ENCODE peak calls at places on chromosome 4, in four cellular contexts. H, D, U and I are unnamed samples.

GRCh38 chr4:89305028-89305427 is 2.6 kb downstream of the GPRIN3 start:
- DNase-seq in U (no peak), D (no peak), H (no peak), I (no peak)

GRCh38 chr4:188930822-188931221 is 791.6 kb downstream of the TRIML1 start:
- DNase-seq in U (no peak), D (no peak), H (peak; percentile 15), I (no peak)

GRCh38 chr4:184851200-184851541 is 25.4 kb upstream of the ACSL1 start:
- DNase-seq in H (no peak), D (no peak), U (no peak), I (no peak)

GRCh38 chr4:175536852-175537453 is 275.1 kb downstream of the GPM6A start:
- DNase-seq in U (peak; percentile 25), D (peak; percentile 17), H (peak; percentile 72), I (peak; percentile 73)

GRCh38 chr4:18689308-18689915 is 667.9 kb upstream of the LCORL start:
- DNase-seq in D (peak; percentile 27), U (peak; percentile 27), H (peak; percentile 44), I (no peak)

GRCh38 chr4:11426716-11427115 is 2.0 kb downstream of the HS3ST1 start:
- DNase-seq in D (no peak), H (no peak), U (no peak), I (no peak)

GRCh38 chr4:184279496-184280082 is 61.9 kb upstream of the ENPP6 start:
- DNase-seq in H (no peak), D (no peak), U (no peak), I (no peak)

GRCh38 chr4:48804584-48805301 is 24.7 kb upstream of the FRYL start:
- DNase-seq in D (no peak), U (no peak), H (no peak), I (no peak)

GRCh38 chr4:26145212-26145611 is 175.6 kb upstream of the RBPJ start:
- DNase-seq in H (no peak), D (no peak), U (no peak), I (no peak)

GRCh38 chr4:1246111-1246881 is 2.6 kb downstream of the CTBP1 start:
- DNase-seq in U (peak; percentile 23), H (no peak), D (no peak), I (peak; percentile 76)

GRCh38 chr4:169099775-169100180 is 89.7 kb upstream of the CBR4 start:
- DNase-seq in H (no peak), U (no peak), D (no peak), I (no peak)

GRCh38 chr4:8352368-8353157 is 83.0 kb downstream of the HTRA3 start:
- DNase-seq in U (no peak), H (no peak), D (no peak), I (no peak)

GRCh38 chr4:53863731-53864130 is 200.7 kb downstream of the CHIC2 start:
- DNase-seq in D (no peak), H (no peak), U (no peak), I (no peak)

GRCh38 chr4:137408527-137409177 is 123.6 kb downstream of the PCDH18 start:
- DNase-seq in U (no peak), D (no peak), H (no peak), I (peak; percentile 18)

GRCh38 chr4:151532001-151532708 is 123.2 kb downstream of the FHIP1A start:
- DNase-seq in H (no peak), U (no peak), D (no peak), I (no peak)

GRCh38 chr4:176584031-176584430 is 208.7 kb downstream of the VEGFC start:
- DNase-seq in U (no peak), H (no peak), D (no peak), I (no peak)

GRCh38 chr4:184534511-184535391 is 60.4 kb upstream of the IRF2 start:
- DNase-seq in U (no peak), D (no peak), H (no peak), I (no peak)

GRCh38 chr4:8229341-8229975 is 30.4 kb downstream of the SH3TC1 start:
- DNase-seq in H (no peak), U (no peak), D (no peak), I (no peak)

GRCh38 chr4:16896871-16897270 is 1.6 kb downstream of the LDB2 start:
- DNase-seq in U (no peak), H (no peak), D (no peak), I (no peak)

GRCh38 chr4:156298230-156298629 is 344.6 kb upstream of the CTSO start:
- DNase-seq in U (no peak), H (no peak), D (no peak), I (no peak)

GRCh38 chr4:16731776-16732380 is 166.6 kb downstream of the LDB2 start:
- DNase-seq in U (no peak), H (no peak), D (no peak), I (no peak)

GRCh38 chr4:134313591-134313990 is 112.0 kb upstream of the PABPC4L start:
- DNase-seq in U (no peak), D (no peak), H (no peak), I (no peak)

GRCh38 chr4:86368433-86368832 is 8.6 kb upstream of the MAPK10 start:
- DNase-seq in D (no peak), U (no peak), H (no peak), I (no peak)
- TF ChIP-seq JUND in D (no peak), U (no peak), H (no peak), I (no peak)

DNA sequence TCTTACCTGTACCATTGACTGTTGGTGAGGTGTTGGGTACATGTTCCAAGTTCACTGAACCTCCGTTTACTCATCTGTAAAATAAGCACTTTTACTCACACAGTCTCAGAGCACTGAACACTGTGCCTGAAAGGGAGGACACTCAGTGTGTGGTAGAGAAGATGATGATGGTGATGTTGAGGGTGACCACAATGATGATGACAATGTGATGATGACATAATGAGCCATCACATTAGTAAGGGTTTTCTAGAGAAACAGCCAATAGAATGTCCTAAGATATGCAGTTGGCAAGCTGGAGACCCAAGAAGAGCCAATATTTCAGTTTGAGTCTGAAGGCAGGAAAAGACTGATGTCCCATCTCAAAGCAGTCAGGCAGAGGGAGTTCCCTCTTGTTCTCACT is 315.4 kb upstream of the IGFBP7 start:
- DNase-seq in H (no peak), D (no peak), U (no peak), I (no peak)
- TF ChIP-seq JUND in H (no peak), D (no peak), U (no peak), I (no peak)

GRCh38 chr4:186144180-186144579 is 39.7 kb downstream of the FAM149A start:
- DNase-seq in H (no peak), D (no peak), U (peak; percentile 76), I (peak; percentile 49)
- TF ChIP-seq JUND in H (no peak), D (no peak), U (no peak), I (no peak)

DNA sequence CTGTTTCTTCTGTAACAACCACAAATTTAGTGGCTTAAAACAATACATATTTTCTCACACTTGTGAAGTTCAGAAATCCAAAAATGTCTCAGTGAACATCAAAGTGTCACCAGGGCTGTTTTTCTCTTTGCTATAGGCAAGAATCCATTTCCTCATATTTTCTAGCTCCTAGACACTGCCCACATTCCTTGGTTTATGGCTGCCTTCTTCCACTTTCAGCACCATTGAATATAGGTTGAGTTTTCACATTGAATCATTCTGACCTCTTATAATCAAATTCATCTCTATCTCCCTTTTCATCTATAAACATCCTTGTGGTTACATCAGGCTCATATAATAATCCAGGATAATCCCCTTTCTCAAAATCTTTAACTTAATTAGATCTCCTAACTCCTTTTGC is 37.0 kb upstream of the TACR3 start:
- DNase-seq in H (no peak), D (no peak), U (no peak), I (peak; percentile 62)
- TF ChIP-seq JUND in H (no peak), D (no peak), U (no peak), I (peak; percentile 43)

GRCh38 chr4:2964077-2964471 is 703 bp downstream of the GRK4 start:
- DNase-seq in U (peak; percentile 62), H (no peak), D (peak; percentile 46), I (no peak)

GRCh38 chr4:2962614-2963184 is 507 bp downstream of the NOP14 start:
- DNase-seq in D (no peak), U (no peak), H (peak; percentile 12), I (peak; percentile 61)

GRCh38 chr4:2962099-2962455 is 1.1 kb downstream of the NOP14 start:
- DNase-seq in U (peak; percentile 34), D (no peak), H (no peak), I (no peak)

GRCh38 chr4:2963185-2964076 is at the start of the genes GRK4 and NOP14:
- DNase-seq in D (peak; percentile 90), U (peak; percentile 97), H (peak; percentile 93), I (peak; percentile 96)

GRCh38 chr4:2961411-2962098 is 1.7 kb downstream of the NOP14 start:
- DNase-seq in D (no peak), U (peak; percentile 44), H (no peak), I (no peak)
- TF ChIP-seq JUND in D (no peak), U (no peak), H (no peak), I (no peak)

GRCh38 chr4:145734576-145735329 is 54.8 kb downstream of the C4orf51 start:
- DNase-seq in H (no peak), D (no peak), U (no peak), I (no peak)
- TF ChIP-seq JUND in H (peak; percentile 44), D (no peak), U (peak; percentile 94), I (no peak)

DNA sequence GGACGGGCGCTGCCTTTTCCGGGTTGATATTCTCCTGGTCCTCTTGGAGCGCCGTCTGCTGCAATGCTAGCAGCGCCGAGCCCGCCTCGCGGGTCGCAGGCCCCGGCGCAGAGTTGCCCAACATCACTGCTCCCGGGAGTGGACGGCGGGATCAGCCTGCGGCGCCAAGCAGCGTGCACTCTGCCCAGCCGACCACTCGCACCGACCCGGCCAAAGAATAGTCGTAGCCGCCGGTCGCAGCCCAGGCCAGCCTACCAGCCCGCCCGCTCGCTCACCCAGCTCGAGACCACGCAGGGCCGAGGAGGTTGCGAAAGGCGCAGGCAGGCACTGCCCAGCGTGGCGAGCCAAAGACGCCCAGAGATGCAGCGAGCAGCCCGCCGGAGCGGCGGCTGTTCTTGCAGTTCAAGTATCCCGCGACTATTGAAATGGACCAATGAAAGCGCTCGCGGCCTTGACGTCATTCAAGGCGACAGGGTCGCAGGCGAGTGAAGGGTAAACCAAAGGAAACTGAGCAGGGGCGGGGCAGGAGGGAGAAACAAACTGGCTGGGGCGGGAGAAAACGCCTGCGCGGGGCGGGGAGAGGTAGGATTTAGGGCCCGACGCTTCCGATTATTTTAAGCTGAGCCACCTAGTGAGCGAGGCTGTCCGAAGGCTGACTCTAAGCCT is at the start of gene CCNA2:
- DNase-seq in D (peak; percentile 93), U (peak; percentile 94), H (peak; percentile 97), I (peak; percentile 97)
- TF ChIP-seq JUND in D (peak; percentile 74), U (no peak), H (no peak), I (no peak)

GRCh38 chr4:36979494-36979893 is 265.0 kb upstream of the NWD2 start:
- DNase-seq in H (no peak), D (no peak), U (no peak), I (no peak)
- TF ChIP-seq JUND in H (no peak), D (no peak), U (no peak), I (no peak)

DNA sequence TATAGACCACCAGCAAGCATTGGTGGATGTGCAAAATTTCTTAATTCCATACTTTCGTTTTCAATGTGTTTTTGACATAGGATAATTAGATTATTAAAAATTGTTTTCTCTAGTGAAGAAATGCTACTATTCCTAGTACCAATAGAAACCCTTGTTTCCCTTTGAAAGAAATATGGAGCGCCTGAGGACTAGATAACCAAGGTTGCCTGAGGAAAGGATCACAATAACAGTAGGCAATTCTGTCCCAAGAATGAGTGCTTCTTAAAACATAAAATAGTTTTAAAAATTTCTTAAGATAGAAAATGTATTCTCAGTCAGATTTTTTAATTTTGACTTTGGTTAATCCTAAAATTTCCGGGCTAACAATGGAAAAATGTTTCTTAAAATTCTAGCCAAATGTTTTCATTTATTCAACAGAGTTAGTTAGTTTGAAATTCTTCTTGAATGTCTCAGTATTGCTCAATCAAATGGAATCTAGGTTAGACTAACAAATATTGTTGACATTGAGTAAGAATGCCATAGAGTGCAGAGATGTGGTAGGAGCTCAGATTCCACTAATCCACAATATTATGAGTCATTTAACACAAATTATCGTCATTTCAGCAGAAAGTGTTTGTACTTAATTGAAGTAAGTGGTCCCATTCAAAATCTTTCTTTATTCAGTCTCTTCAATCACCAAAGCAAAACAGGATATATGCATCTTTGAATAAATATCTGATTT is 666.0 kb downstream of the GRID2 start:
- DNase-seq in U (no peak), H (peak; percentile 56), D (no peak), I (no peak)
- TF ChIP-seq JUND in U (peak; percentile 46), H (peak; percentile 73), D (no peak), I (peak; percentile 26)